ENCODE peak calls at places on chromosomes 5 and 9, in nine cellular contexts. A is sciatic nerve; K is mesenchymal stem cell; J is NCI-H187; W is fibroblast of pulmonary artery; C is NCI-H1092; P is activated naive CD4-positive, alpha-beta T cell; Z is CD8-positive, alpha-beta T cell; U is H7. G is an unnamed sample.

GRCh38 chr9:124363326-124364096 is 51.7 kb downstream of the PSMB7 start:
- DNase-seq in A (no peak), K (no peak), J (no peak), W (no peak), C (no peak), P (no peak), Z (no peak), U (no peak), G (no peak)

GRCh38 chr5:98769256-98770157 is 4.0 kb upstream of the RGMB start:
- DNase-seq in A (peak; percentile 71), K (peak; percentile 80), J (peak; percentile 2), W (peak; percentile 53), C (peak; percentile 54), P (peak; percentile 7), Z (no peak), U (peak; percentile 70), G (peak; percentile 63)

GRCh38 chr5:102554728-102555127 is 55.9 kb upstream of the SLCO6A1 start:
- DNase-seq in A (no peak), K (no peak), J (no peak), W (peak; percentile 9), C (peak; percentile 32), P (no peak), Z (no peak), U (no peak), G (no peak)

GRCh38 chr5:36152324-36153298 is 700 bp downstream of the SKP2 start:
- DNase-seq in A (no peak), K (peak; percentile 51), J (no peak), W (peak; percentile 35), C (no peak), P (no peak), Z (no peak), U (peak; percentile 18), G (no peak)

GRCh38 chr9:104835163-104835562 is 71.2 kb downstream of the NIPSNAP3B start:
- DNase-seq in A (no peak), K (no peak), J (no peak), W (no peak), C (no peak), P (no peak), Z (no peak), U (no peak), G (no peak)

GRCh38 chr5:75639912-75640311 is 28.7 kb downstream of the ANKDD1B start:
- DNase-seq in A (no peak), K (no peak), J (no peak), W (no peak), C (no peak), P (no peak), Z (no peak), U (no peak), G (no peak)

GRCh38 chr9:127899200-127899943 is at the start of gene ST6GALNAC6:
- DNase-seq in A (peak; percentile 87), K (peak; percentile 77), J (peak; percentile 9), W (peak; percentile 73), C (peak; percentile 38), P (peak; percentile 65), Z (peak; percentile 55), U (peak; percentile 97), G (no peak)

GRCh38 chr5:93930098-93930497 is 188.7 kb upstream of the POU5F2 start:
- DNase-seq in A (no peak), K (no peak), J (no peak), W (no peak), C (no peak), P (no peak), Z (no peak), U (no peak), G (no peak)

GRCh38 chr9:129609486-129610192 is 11.3 kb downstream of the C9orf50 start:
- DNase-seq in A (no peak), K (peak; percentile 53), J (no peak), W (peak; percentile 42), C (no peak), P (peak; percentile 44), Z (peak; percentile 73), U (peak; percentile 94), G (no peak)

GRCh38 chr9:87184956-87185642 is 237.8 kb upstream of the GAS1 start:
- DNase-seq in A (no peak), K (no peak), J (no peak), W (peak; percentile 63), C (no peak), P (no peak), Z (no peak), U (no peak), G (no peak)

GRCh38 chr5:138573949-138574670 is 1.1 kb downstream of the HSPA9 start:
- DNase-seq in A (no peak), K (peak; percentile 39), J (no peak), W (no peak), C (no peak), P (no peak), Z (no peak), U (no peak), G (no peak)

GRCh38 chr5:38607396-38607795 is 51.0 kb upstream of the LIFR start:
- DNase-seq in A (no peak), K (peak; percentile 95), J (no peak), W (peak; percentile 97), C (no peak), P (no peak), Z (no peak), U (no peak), G (no peak)

GRCh38 chr5:101897914-101898313 is 398.2 kb downstream of the SLCO4C1 start:
- DNase-seq in A (no peak), K (peak; percentile 15), J (peak; percentile 59), W (no peak), C (peak; percentile 14), P (no peak), Z (no peak), U (peak; percentile 1), G (no peak)

GRCh38 chr9:122056484-122056883 is 36.6 kb downstream of the TTLL11 start:
- DNase-seq in A (no peak), K (no peak), J (no peak), W (peak; percentile 18), C (no peak), P (no peak), Z (no peak), U (peak; percentile 66), G (no peak)